ENCODE peak calls at places on chromosomes 7 and 10, in four cellular contexts. G is WTC11, S is HepG2, P is GM12878. N is an unnamed sample.

GRCh38 chr10:98107644-98108430 is 26.6 kb upstream of the R3HCC1L start:
- DNase-seq in G (peak; percentile 21), P (no peak), S (no peak), N (no peak)

GRCh38 chr10:21976739-21977138 is 26.8 kb downstream of the DNAJC1 start:
- DNase-seq in P (no peak), G (no peak), S (no peak), N (no peak)

GRCh38 chr10:5469353-5470061 is 29.9 kb downstream of the CALML5 start:
- DNase-seq in G (no peak), S (no peak), P (no peak), N (no peak)

GRCh38 chr10:110522365-110522988 is 24.8 kb downstream of the DUSP5 start:
- DNase-seq in P (no peak), S (peak; percentile 64), G (no peak), N (no peak)

GRCh38 chr7:44080686-44081265 is 1.6 kb downstream of the POLM start:
- DNase-seq in S (no peak), P (no peak), G (no peak), N (no peak)

GRCh38 chr10:13891542-13892431 is 305.0 kb downstream of the PRPF18 start:
- DNase-seq in P (no peak), S (no peak), G (peak; percentile 40), N (no peak)

GRCh38 chr7:774161-775109 is 47.4 kb upstream of the PRKAR1B start:
- DNase-seq in P (no peak), S (no peak), G (peak; percentile 82), N (peak; percentile 65)

GRCh38 chr10:79943871-79944270 is 5.0 kb downstream of the SFTPD start:
- DNase-seq in S (no peak), G (no peak), P (no peak), N (no peak)

GRCh38 chr7:46071601-46072000 is 150.5 kb upstream of the IGFBP3 start:
- DNase-seq in S (no peak), G (no peak), P (no peak), N (no peak)

GRCh38 chr10:29240991-29241660 is 47.7 kb upstream of the LYZL1 start:
- DNase-seq in G (no peak), S (no peak), P (no peak), N (no peak)

GRCh38 chr10:76354349-76354748 is 922.9 kb downstream of the LRMDA start:
- DNase-seq in G (no peak), S (no peak), P (no peak), N (no peak)

GRCh38 chr10:42876476-42876875 is 93.9 kb downstream of the BMS1 start:
- DNase-seq in G (no peak), P (no peak), S (no peak), N (no peak)

GRCh38 chr10:69456880-69457693 is 5.8 kb downstream of the TSPAN15 start:
- DNase-seq in S (no peak), G (no peak), P (no peak), N (no peak)

GRCh38 chr7:99504281-99504602 is 220 bp upstream of the ZKSCAN5 start:
- DNase-seq in P (no peak), G (peak; percentile 100), S (peak; percentile 95), N (no peak)

GRCh38 chr10:28845009-28845682 is 167.8 kb downstream of the BAMBI start:
- DNase-seq in P (no peak), G (no peak), S (no peak), N (no peak)

GRCh38 chr10:125113661-125114388 is 46.5 kb downstream of the CTBP2 start:
- DNase-seq in S (no peak), P (no peak), G (no peak), N (peak; percentile 18)

GRCh38 chr10:89644691-89644966 is 413 bp downstream of the PANK1 start:
- DNase-seq in G (no peak), P (no peak), S (no peak), N (no peak)

GRCh38 chr7:127810691-127811660 is 159.0 kb downstream of the SND1 start:
- DNase-seq in S (no peak), G (no peak), P (no peak), N (no peak)

GRCh38 chr7:5514440-5515035 is 90.9 kb upstream of the TNRC18 start:
- DNase-seq in S (peak; percentile 68), G (no peak), P (no peak), N (no peak)

GRCh38 chr7:37109016-37109415 is 339.6 kb downstream of the ELMO1 start:
- DNase-seq in P (no peak), S (peak; percentile 28), G (no peak), N (no peak)

GRCh38 chr10:31059323-31059722 is 27.7 kb upstream of the ZNF438 start:
- DNase-seq in P (no peak), S (no peak), G (no peak), N (no peak)

GRCh38 chr7:157402388-157402703 is 65.5 kb downstream of the DNAJB6 start:
- DNase-seq in G (no peak), S (no peak), P (no peak), N (no peak)

GRCh38 chr10:114779803-114780609 is 41.6 kb upstream of the FHIP2A start:
- DNase-seq in S (peak; percentile 3), G (no peak), P (no peak), N (no peak)

GRCh38 chr10:62036186-62037081 is 134.9 kb downstream of the ARID5B start:
- DNase-seq in S (no peak), P (no peak), G (no peak), N (no peak)

GRCh38 chr10:3045471-3046209 is 21.7 kb upstream of the PFKP start:
- DNase-seq in G (peak; percentile 58), P (no peak), S (peak; percentile 27), N (peak; percentile 85)

GRCh38 chr7:29091121-29091601 is 55.2 kb downstream of the CPVL start:
- DNase-seq in P (no peak), S (no peak), G (no peak), N (no peak)

GRCh38 chr7:29488977-29489376 is 74.7 kb upstream of the PRR15 start:
- DNase-seq in G (no peak), S (peak; percentile 81), P (no peak), N (no peak)

GRCh38 chr7:1233328-1234048 is 816 bp downstream of the UNCX start:
- DNase-seq in S (no peak), G (peak; percentile 50), P (no peak), N (no peak)

GRCh38 chr10:35306852-35307251 is 29.5 kb upstream of the CCNY start:
- DNase-seq in S (peak; percentile 32), P (no peak), G (no peak), N (no peak)

GRCh38 chr10:116286801-116287200 is 13.8 kb upstream of the GFRA1 start:
- DNase-seq in P (no peak), S (no peak), G (no peak), N (no peak)

GRCh38 chr10:88413412-88413811 is 169.7 kb downstream of the RNLS start:
- DNase-seq in P (no peak), G (no peak), S (no peak), N (no peak)

GRCh38 chr10:61398730-61399129 is 54.5 kb downstream of the TMEM26 start:
- DNase-seq in G (no peak), S (no peak), P (no peak), N (no peak)

GRCh38 chr10:12701696-12702095 is 299.8 kb downstream of the CCDC3 start:
- DNase-seq in G (no peak), P (no peak), S (no peak), N (no peak)

GRCh38 chr7:158473238-158473637 is 114.4 kb downstream of the PTPRN2 start:
- DNase-seq in S (no peak), P (no peak), G (no peak), N (no peak)

GRCh38 chr10:4822208-4822607 is 3.8 kb upstream of the AKR1E2 start:
- DNase-seq in P (no peak), G (no peak), S (no peak), N (peak; percentile 25)

GRCh38 chr7:25852249-25852994 is 299.6 kb upstream of the NFE2L3 start:
- DNase-seq in S (no peak), G (peak; percentile 53), P (no peak), N (no peak)

GRCh38 chr7:35349001-35349400 is 95.1 kb upstream of the TBX20 start:
- DNase-seq in G (no peak), S (no peak), P (no peak), N (no peak)

GRCh38 chr10:74244097-74244685 is 93.2 kb downstream of the ADK start:
- DNase-seq in S (peak; percentile 7), G (no peak), P (no peak), N (no peak)

GRCh38 chr10:67438605-67439258 is 257.3 kb downstream of the CTNNA3 start:
- DNase-seq in P (no peak), G (no peak), S (no peak), N (no peak)

GRCh38 chr7:70322786-70323185 is 724.5 kb downstream of the AUTS2 start:
- DNase-seq in P (no peak), S (no peak), G (no peak), N (no peak)

GRCh38 chr7:70321016-70321415 is 722.7 kb downstream of the AUTS2 start:
- DNase-seq in S (no peak), P (no peak), G (no peak), N (no peak)

GRCh38 chr7:70325509-70326101 is 727.3 kb downstream of the AUTS2 start:
- DNase-seq in G (no peak), S (no peak), P (no peak), N (peak; percentile 13)
- TF ChIP-seq CBFB in G (no peak), S (no peak), P (no peak), N (no peak)

GRCh38 chr10:17599089-17599488 is 18.1 kb downstream of the HACD1 start:
- DNase-seq in G (no peak), P (no peak), S (no peak), N (peak; percentile 23)
- TF ChIP-seq CBFB in G (no peak), P (no peak), S (no peak), N (no peak)

GRCh38 chr10:11005626-11006427 is 11.8 kb upstream of the CELF2 start:
- DNase-seq in G (no peak), S (no peak), P (no peak), N (no peak)
- TF ChIP-seq CBFB in G (no peak), S (no peak), P (no peak), N (no peak)

DNA sequence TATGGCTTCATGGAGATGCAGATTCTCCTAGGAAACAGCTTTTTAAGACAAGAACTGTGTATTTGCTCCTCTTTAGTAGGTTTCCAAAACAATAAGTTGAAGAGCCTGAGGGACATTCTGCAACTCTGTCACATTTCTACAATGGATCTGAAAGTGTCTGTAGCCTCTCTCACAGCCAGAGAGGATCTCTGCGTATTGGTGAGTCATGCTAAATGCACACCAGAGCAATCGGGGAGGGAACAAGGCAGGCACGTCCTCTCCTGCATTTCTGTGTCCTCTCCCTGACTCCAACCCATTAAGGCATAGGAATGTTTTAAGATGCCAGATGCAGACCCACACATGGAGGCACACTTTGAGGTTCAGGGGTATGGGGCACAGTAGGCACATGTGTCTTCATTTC is 1126.4 kb upstream of the GHITM start:
- DNase-seq in G (no peak), S (no peak), P (no peak), N (no peak)
- TF ChIP-seq CBFB in G (no peak), S (no peak), P (no peak), N (no peak)

GRCh38 chr10:23432161-23432560 is 6.7 kb upstream of the OTUD1 start:
- DNase-seq in S (no peak), P (no peak), G (no peak), N (no peak)

GRCh38 chr10:23437987-23438546 is 808 bp upstream of the OTUD1 start:
- DNase-seq in P (no peak), G (no peak), S (no peak), N (no peak)

GRCh38 chr10:23433710-23434109 is 5.2 kb upstream of the OTUD1 start:
- DNase-seq in S (no peak), G (no peak), P (no peak), N (no peak)

GRCh38 chr10:23435378-23435777 is 3.5 kb upstream of the OTUD1 start:
- DNase-seq in S (no peak), G (no peak), P (no peak), N (no peak)

GRCh38 chr10:23432639-23433038 is 6.2 kb upstream of the OTUD1 start:
- DNase-seq in P (no peak), G (no peak), S (no peak), N (no peak)
- TF ChIP-seq CBFB in P (no peak), G (no peak), S (no peak), N (no peak)

N was measured in K562.